ENCODE peak calls at places on chromosomes 13 and 19, in ten cellular contexts. R, F, Q, T, E, Y, O, U, G and N are unnamed samples.

GRCh38 chr13:109569938-109570711 is 216.3 kb downstream of the IRS2 start:
- DNase-seq in G (no peak), Y (no peak), U (no peak), R (peak), O (no peak), F (no peak), T (peak), E (no peak), Q (no peak), N (no peak)

GRCh38 chr19:7515471-7516226 is at the start of gene ZNF358:
- DNase-seq in E (no peak), Q (peak), O (peak), Y (peak), U (peak), G (peak), T (no peak), F (peak), R (no peak), N (no peak)

GRCh38 chr19:7679017-7679720 is 1.5 kb upstream of the TRAPPC5 start:
- DNase-seq in Q (no peak), Y (no peak), U (no peak), G (no peak), E (peak), F (no peak), O (peak), R (peak), T (peak), N (no peak)

GRCh38 chr19:12603714-12604113 is 6.9 kb downstream of the ZNF490 start:
- DNase-seq in Q (no peak), F (no peak), R (no peak), U (no peak), G (no peak), Y (no peak), T (no peak), O (no peak), E (peak), N (no peak)

GRCh38 chr19:50067575-50067974 is 41.8 kb downstream of the ZNF473 start:
- DNase-seq in G (no peak), Q (no peak), T (no peak), O (no peak), E (no peak), F (no peak), Y (no peak), R (no peak), U (no peak), N (no peak)

GRCh38 chr13:76792680-76793334 is 93.4 kb downstream of the KCTD12 start:
- DNase-seq in T (no peak), E (no peak), U (peak), G (no peak), R (no peak), Y (no peak), O (no peak), F (no peak), Q (no peak), N (no peak)

GRCh38 chr13:40539954-40540706 is 126.3 kb downstream of the FOXO1 start:
- DNase-seq in T (no peak), U (peak), G (no peak), Y (no peak), R (no peak), Q (no peak), F (peak), E (no peak), O (no peak), N (peak)

GRCh38 chr19:13918726-13919411 is 12.9 kb downstream of the CC2D1A start:
- DNase-seq in O (no peak), T (no peak), Q (no peak), G (no peak), Y (no peak), E (no peak), U (no peak), R (no peak), F (no peak), N (no peak)

GRCh38 chr19:46722004-46722380 is 5.1 kb upstream of the PRKD2 start:
- DNase-seq in U (no peak), T (no peak), F (no peak), R (no peak), O (no peak), E (no peak), Y (no peak), Q (no peak), G (no peak), N (no peak)

GRCh38 chr19:16889429-16889882 is 657 bp downstream of the F2RL3 start:
- DNase-seq in R (no peak), E (no peak), Y (no peak), O (no peak), F (no peak), T (no peak), U (no peak), G (no peak), Q (no peak), N (no peak)

GRCh38 chr19:51688665-51689571 is 4.2 kb upstream of the SPACA6 start:
- DNase-seq in U (peak), F (peak), E (no peak), R (no peak), T (no peak), Q (peak), Y (peak), O (peak), G (peak), N (peak)

GRCh38 chr19:6236310-6237291 is 43.2 kb downstream of the MLLT1 start:
- DNase-seq in R (no peak), T (no peak), Q (peak), Y (no peak), U (no peak), F (no peak), G (peak), E (no peak), O (no peak), N (no peak)

GRCh38 chr19:29528946-29529645 is 3.3 kb downstream of the VSTM2B start:
- DNase-seq in R (no peak), Q (no peak), Y (no peak), F (no peak), U (no peak), G (peak), O (no peak), T (no peak), E (no peak), N (no peak)

GRCh38 chr19:3222709-3223108 is 1.8 kb upstream of the CELF5 start:
- DNase-seq in U (no peak), G (no peak), O (no peak), Q (no peak), F (no peak), E (no peak), R (no peak), Y (no peak), T (no peak), N (no peak)

GRCh38 chr19:49552749-49553148 is 24.9 kb downstream of the RCN3 start:
- DNase-seq in T (no peak), Y (no peak), Q (no peak), E (no peak), O (no peak), G (no peak), F (no peak), R (peak), U (no peak), N (no peak)

GRCh38 chr13:34750078-34750703 is 191.9 kb upstream of the NBEA start:
- DNase-seq in Y (no peak), O (peak), U (no peak), T (no peak), Q (no peak), E (no peak), G (no peak), F (peak), R (no peak), N (no peak)

GRCh38 chr13:38824342-38824741 is 137.5 kb downstream of the FREM2 start:
- DNase-seq in E (no peak), Q (no peak), Y (no peak), O (no peak), R (no peak), F (no peak), U (no peak), G (no peak), T (no peak), N (no peak)

GRCh38 chr19:55305983-55306562 is 19.1 kb downstream of the TMEM150B start:
- DNase-seq in Y (no peak), F (no peak), O (no peak), R (no peak), T (no peak), U (no peak), Q (no peak), G (no peak), E (no peak), N (no peak)

GRCh38 chr13:110993788-110994187 is 78.9 kb upstream of the ANKRD10 start:
- DNase-seq in F (no peak), Y (no peak), Q (no peak), G (no peak), O (no peak), T (no peak), E (no peak), R (no peak), U (no peak), N (no peak)

GRCh38 chr13:90445179-90445578 is 902.3 kb upstream of the MIR17HG start:
- DNase-seq in U (peak), Q (no peak), O (no peak), F (peak), G (no peak), Y (no peak), T (no peak), R (no peak), E (no peak), N (peak)

GRCh38 chr13:98576963-98577822 is at the start of gene STK24:
- DNase-seq in O (peak), F (peak), U (peak), E (peak), Y (no peak), R (peak), Q (peak), T (peak), G (peak), N (peak)

GRCh38 chr13:97843201-97843600 is 110.3 kb upstream of the IPO5 start:
- DNase-seq in R (no peak), T (no peak), Q (no peak), Y (no peak), F (no peak), G (no peak), U (no peak), O (no peak), E (no peak), N (no peak)

GRCh38 chr19:41359741-41360140 is 4.2 kb downstream of the B9D2 start:
- DNase-seq in E (no peak), F (no peak), G (no peak), O (no peak), U (no peak), T (no peak), Q (no peak), Y (no peak), R (no peak), N (no peak)

GRCh38 chr19:11195681-11196080 is 1.7 kb downstream of the KANK2 start:
- DNase-seq in F (no peak), T (no peak), O (no peak), U (no peak), E (no peak), Q (no peak), G (no peak), R (no peak), Y (no peak), N (no peak)

GRCh38 chr19:29881386-29881785 is 60.7 kb upstream of the URI1 start:
- DNase-seq in Y (no peak), O (no peak), G (no peak), T (no peak), U (peak), R (no peak), F (no peak), E (no peak), Q (no peak), N (no peak)

GRCh38 chr13:74574964-74575728 is 440.9 kb upstream of the KLF12 start:
- DNase-seq in R (no peak), U (no peak), G (no peak), E (no peak), T (no peak), O (peak), Q (no peak), F (no peak), Y (peak), N (no peak)

GRCh38 chr13:22040810-22041364 is 370.0 kb downstream of the FGF9 start:
- DNase-seq in O (no peak), G (no peak), F (no peak), T (no peak), Q (no peak), U (no peak), E (no peak), R (no peak), Y (no peak), N (peak)

GRCh38 chr19:32450217-32450616 is 44.6 kb downstream of the DPY19L3 start:
- DNase-seq in Q (no peak), O (no peak), G (no peak), E (no peak), R (no peak), Y (no peak), U (no peak), T (no peak), F (no peak), N (no peak)